ENCODE peak calls at places on chromosome 5, in four cellular contexts. O is breast epithelium, V is WERI-Rb-1, I is cardiac muscle cell. X is an unnamed sample.
A peak's percentile ranks its signal among the peaks of the same experiment; 100 is the strongest.

GRCh38 chr5:73188764-73189521 is 15.9 kb downstream of the TMEM174 start:
- DNase-seq in V (peak; percentile 72), O (no peak), I (no peak), X (no peak)

GRCh38 chr5:138065102-138065501 is 18.7 kb upstream of the WNT8A start:
- DNase-seq in V (no peak), I (peak; percentile 31), O (no peak), X (no peak)

GRCh38 chr5:142924135-142924883 is 154.1 kb downstream of the ARHGAP26 start:
- DNase-seq in O (no peak), V (no peak), I (peak; percentile 35), X (peak; percentile 46)

GRCh38 chr5:91058575-91058974 is 324.5 kb downstream of the ARRDC3 start:
- DNase-seq in I (no peak), V (no peak), O (no peak), X (no peak)

GRCh38 chr5:13990896-13991295 is 46.4 kb upstream of the DNAH5 start:
- DNase-seq in V (no peak), O (no peak), I (no peak), X (no peak)

GRCh38 chr5:40276426-40277102 is 403.2 kb upstream of the PTGER4 start:
- DNase-seq in I (no peak), V (no peak), O (no peak), X (no peak)

GRCh38 chr5:55903121-55903701 is 52.1 kb downstream of the IL31RA start:
- DNase-seq in I (peak; percentile 52), O (no peak), V (no peak), X (peak; percentile 24)

GRCh38 chr5:143219696-143220095 is 183.8 kb downstream of the NR3C1 start:
- DNase-seq in V (no peak), I (no peak), O (no peak), X (no peak)

GRCh38 chr5:16502866-16503265 is 37.3 kb upstream of the ZNF622 start:
- DNase-seq in V (no peak), O (no peak), I (no peak), X (no peak)

GRCh38 chr5:173590436-173591299 is 25.8 kb downstream of the BOD1 start:
- DNase-seq in I (no peak), O (no peak), V (no peak), X (no peak)

GRCh38 chr5:85484982-85485574 is 1100.4 kb upstream of the EDIL3 start:
- DNase-seq in I (no peak), O (no peak), V (no peak), X (no peak)

GRCh38 chr5:139294372-139295165 is 1.0 kb downstream of the MATR3 start:
- DNase-seq in O (peak; percentile 57), V (peak; percentile 91), I (peak; percentile 88), X (peak; percentile 81)
- TF ChIP-seq CTCF in O (no peak), V (peak; percentile 39), I (peak; percentile 53), X (peak; percentile 36)

GRCh38 chr5:158563774-158564390 is 535.8 kb downstream of the EBF1 start:
- DNase-seq in O (no peak), I (no peak), V (no peak), X (no peak)

GRCh38 chr5:158560170-158560569 is 539.5 kb downstream of the EBF1 start:
- DNase-seq in I (peak; percentile 6), V (no peak), O (no peak), X (no peak)

GRCh38 chr5:158553946-158554336 is 545.8 kb downstream of the EBF1 start:
- DNase-seq in I (no peak), O (no peak), V (no peak), X (no peak)

GRCh38 chr5:158559643-158560042 is 540.1 kb downstream of the EBF1 start:
- DNase-seq in O (no peak), I (no peak), V (no peak), X (no peak)

GRCh38 chr5:158559066-158559465 is 540.6 kb downstream of the EBF1 start:
- DNase-seq in O (no peak), V (no peak), I (no peak), X (no peak)
- H3K4me3 ChIP-seq in O (no peak overlapping the region), V (no peak overlapping the region), I (no peak overlapping the region), X (no peak overlapping the region)

DNA sequence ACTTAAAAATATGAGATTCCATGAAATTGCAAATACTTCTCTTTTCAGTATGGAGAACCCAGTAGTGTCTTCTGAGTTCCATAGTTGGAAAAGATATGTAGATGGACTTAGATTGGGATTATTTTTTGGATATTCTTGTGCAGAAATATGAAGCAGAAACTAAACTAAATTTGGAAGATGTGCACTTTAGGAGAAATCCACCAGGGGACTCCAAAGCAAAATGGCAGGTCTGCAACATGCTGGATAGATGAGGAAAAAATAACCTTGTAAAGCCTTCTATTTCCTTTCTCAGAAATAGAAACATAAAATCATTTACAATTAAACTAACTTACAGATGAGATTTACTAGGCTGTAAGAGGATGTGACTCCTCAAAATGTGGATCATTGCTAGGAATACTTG is 49.2 kb upstream of the MINAR2 start:
- DNase-seq in I (no peak), V (no peak), O (no peak), X (no peak)
- TF ChIP-seq CTCF in I (no peak), V (no peak), O (no peak), X (peak; percentile 33)

DNA sequence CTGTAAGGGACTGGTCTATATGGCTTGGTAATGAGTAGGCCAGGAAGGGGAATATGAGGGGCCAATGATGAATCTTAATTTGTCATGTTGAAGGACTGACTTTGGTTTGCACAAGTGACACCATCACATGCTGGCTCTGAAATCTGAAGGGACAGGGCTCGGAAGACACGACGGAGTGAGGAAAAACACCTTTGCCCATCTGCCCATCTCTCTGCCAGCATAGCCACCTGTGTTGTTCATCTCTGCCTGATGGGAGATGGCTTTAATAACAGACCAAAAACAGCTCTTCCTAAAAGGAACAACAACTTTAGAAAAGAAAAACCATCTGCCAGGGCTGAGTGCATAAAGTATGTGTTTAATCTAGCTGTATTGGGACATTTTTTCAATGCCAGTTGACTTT is 27.0 kb downstream of the ABLIM3 start:
- DNase-seq in O (no peak), I (no peak), V (no peak), X (no peak)
- H3K4me3 ChIP-seq in O (no peak overlapping the region), I (no peak overlapping the region), V (no peak overlapping the region), X (no peak overlapping the region)

DNA sequence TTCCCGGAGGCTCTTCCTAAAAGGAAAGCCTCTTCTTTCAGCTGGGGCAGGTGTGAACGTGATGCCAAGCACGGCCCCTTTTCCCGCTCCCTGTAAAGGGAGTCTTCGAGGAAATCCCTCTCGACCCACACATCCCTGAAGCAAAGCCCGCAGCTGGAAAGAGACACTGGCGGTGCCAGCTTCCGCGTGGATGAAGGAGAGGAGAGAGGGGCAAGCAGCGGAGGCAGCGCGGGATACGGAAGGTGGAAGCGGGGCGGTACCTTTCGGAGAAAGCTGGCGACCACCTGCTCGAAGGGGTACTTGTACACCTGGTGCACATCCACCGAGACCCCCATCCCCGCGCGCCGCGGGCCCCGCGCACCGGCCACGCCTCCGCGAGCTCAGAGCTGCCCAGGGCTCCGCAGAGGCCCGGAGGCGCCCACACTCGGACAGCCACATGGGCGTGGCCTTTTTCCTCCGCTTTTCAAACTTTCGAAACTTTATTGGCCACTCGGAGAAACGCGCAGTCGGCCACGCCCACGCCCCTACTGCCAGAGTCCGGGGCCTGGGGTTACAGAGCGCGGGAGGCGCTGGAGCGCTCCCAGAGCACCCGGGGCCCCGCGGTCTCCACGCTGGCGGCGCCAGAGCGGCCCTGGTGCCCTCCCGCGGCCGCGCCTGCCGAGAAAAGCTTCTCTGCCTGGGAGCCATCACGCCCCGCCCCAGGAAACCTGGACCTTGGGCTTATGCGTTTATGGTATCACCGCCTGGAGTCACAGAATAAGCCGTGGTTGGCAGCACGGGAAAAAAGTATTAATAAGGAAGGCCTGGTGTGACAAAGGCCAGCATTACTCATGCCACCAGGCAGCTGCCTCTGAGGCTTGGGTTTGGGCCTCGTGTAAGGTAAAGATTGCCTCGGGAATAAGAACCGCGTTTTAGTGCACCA is at the start of gene PRELID2:
- DNase-seq in O (peak; percentile 78), I (peak; percentile 94), V (peak; percentile 94), X (peak; percentile 88)
- TF ChIP-seq CTCF in O (no peak), I (no peak), V (peak; percentile 26), X (no peak)

GRCh38 chr5:36300927-36301540 is 668 bp downstream of the RANBP3L start:
- DNase-seq in O (no peak), V (no peak), I (no peak), X (no peak)
- H3K4me3 ChIP-seq in O (peak overlapping the region; percentile 34), V (no peak overlapping the region), I (no peak overlapping the region), X (no peak overlapping the region)

GRCh38 chr5:10690460-10690859 is 70.6 kb downstream of the DAP start:
- DNase-seq in V (no peak), I (no peak), O (no peak), X (no peak)

GRCh38 chr5:10686890-10687289 is 74.1 kb downstream of the DAP start:
- DNase-seq in V (no peak), O (no peak), I (no peak), X (no peak)

GRCh38 chr5:10691826-10692785 is 68.9 kb downstream of the DAP start:
- DNase-seq in I (peak; percentile 41), V (no peak), O (no peak), X (peak; percentile 47)

GRCh38 chr5:10688651-10689171 is 72.3 kb downstream of the DAP start:
- DNase-seq in V (no peak), O (no peak), I (no peak), X (no peak)

DNA sequence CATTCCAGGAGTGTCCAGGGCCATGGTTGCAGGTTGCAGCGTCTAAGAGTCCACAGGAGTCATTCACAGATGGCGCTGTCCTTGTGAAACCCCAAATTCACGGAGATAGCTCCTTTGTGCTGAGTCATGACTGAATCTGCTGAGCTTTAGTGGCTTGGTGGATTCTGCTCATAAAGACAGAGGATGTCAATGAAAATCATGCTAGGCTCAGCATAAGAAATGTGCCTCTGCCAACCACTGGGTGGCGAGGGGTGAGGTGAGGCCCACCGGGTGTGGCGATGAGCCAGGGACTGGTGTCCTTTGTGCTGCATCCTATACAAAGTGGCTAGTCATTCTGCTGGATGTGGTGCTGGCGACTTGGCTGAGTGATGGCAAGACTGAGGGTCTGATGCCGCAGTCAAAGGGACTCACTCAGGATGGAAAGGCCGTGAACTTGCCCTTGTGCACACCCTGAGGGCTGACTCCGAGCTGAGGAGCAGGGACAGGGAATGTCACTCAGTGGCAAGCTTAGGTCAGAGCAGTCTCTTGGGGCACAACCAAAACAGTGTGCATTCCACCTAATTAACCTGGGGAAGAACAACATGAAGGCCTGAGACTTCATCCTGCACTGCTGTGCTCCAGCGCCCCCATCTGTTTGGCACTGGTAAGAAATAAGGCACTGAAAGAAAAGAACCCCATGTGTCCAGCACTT is 71.5 kb downstream of the DAP start:
- DNase-seq in O (no peak), I (peak; percentile 36), V (peak; percentile 77), X (peak; percentile 24)
- TF ChIP-seq CTCF in O (no peak), I (peak; percentile 37), V (peak; percentile 87), X (peak; percentile 42)

GRCh38 chr5:133943475-133943817 is 25.0 kb downstream of the C5orf15 start:
- DNase-seq in I (no peak), V (no peak), O (no peak), X (no peak)
- H3K4me3 ChIP-seq in I (no peak overlapping the region), V (no peak overlapping the region), O (no peak overlapping the region), X (no peak overlapping the region)

GRCh38 chr5:167587768-167588167 is 703.7 kb upstream of the WWC1 start:
- DNase-seq in V (peak; percentile 60), O (no peak), I (peak; percentile 50), X (peak; percentile 48)
- TF ChIP-seq CTCF in V (peak; percentile 67), O (no peak), I (peak; percentile 61), X (peak; percentile 70)

X was measured in fibroblast of pulmonary artery.